ENCODE peak calls at places on chromosome 7, in nine cellular contexts. T is endodermal cell, L is Panc1, I is left lung, X is heart left ventricle, C is esophagus squamous epithelium, Y is fibroblast of lung, M is psoas muscle, V is A549. G is an unnamed sample.
A peak's percentile ranks its signal among the peaks of the same experiment; 100 is the strongest.

GRCh38 chr7:106417273-106417902 is 132.6 kb upstream of the NAMPT start:
- DNase-seq in T (no peak), Y (no peak), C (no peak), V (peak; percentile 16), M (no peak), I (no peak), X (no peak), L (no peak), G (no peak)

GRCh38 chr7:40300146-40300655 is 165.4 kb downstream of the SUGCT start:
- DNase-seq in M (no peak), C (no peak), T (no peak), I (no peak), Y (no peak), V (no peak), X (no peak), L (no peak), G (no peak)

GRCh38 chr7:19268737-19269136 is 123.5 kb upstream of the FERD3L start:
- DNase-seq in T (no peak), I (no peak), X (no peak), V (no peak), M (no peak), C (no peak), L (no peak), Y (peak; percentile 50), G (no peak)

GRCh38 chr7:44811571-44811970 is 15.1 kb downstream of the PPIA start:
- DNase-seq in Y (no peak), C (no peak), L (no peak), I (no peak), V (no peak), T (no peak), M (no peak), X (no peak), G (no peak)

GRCh38 chr7:101814996-101815825 is 2.2 kb upstream of the CUX1 start:
- DNase-seq in X (peak; percentile 51), L (no peak), V (peak; percentile 69), Y (peak; percentile 25), M (peak; percentile 42), T (peak; percentile 89), I (peak; percentile 91), C (no peak), G (peak; percentile 56)

GRCh38 chr7:5591547-5591899 is 167.9 kb upstream of the TNRC18 start:
- DNase-seq in T (peak; percentile 85), C (no peak), I (no peak), M (no peak), L (no peak), V (peak; percentile 66), X (no peak), Y (peak; percentile 62), G (peak; percentile 71)

GRCh38 chr7:42972703-42973500 is 40.7 kb downstream of the MRPL32 start:
- DNase-seq in L (no peak), M (peak; percentile 27), I (no peak), T (no peak), X (peak; percentile 62), Y (peak; percentile 100), V (peak; percentile 48), C (no peak), G (no peak)

GRCh38 chr7:73532224-73532623 is 10.1 kb upstream of the BAZ1B start:
- DNase-seq in Y (no peak), I (no peak), T (no peak), X (no peak), M (no peak), L (no peak), C (no peak), V (no peak), G (no peak)

GRCh38 chr7:116661741-116662329 is 10.2 kb upstream of the MET start:
- DNase-seq in L (no peak), X (no peak), M (no peak), Y (no peak), T (no peak), C (no peak), V (no peak), I (no peak), G (peak; percentile 34)

GRCh38 chr7:66720571-66720970 is 20.0 kb upstream of the RABGEF1 start:
- DNase-seq in I (no peak), M (no peak), X (no peak), C (no peak), Y (no peak), L (no peak), T (no peak), V (no peak), G (no peak)

GRCh38 chr7:5797716-5798115 is 16.3 kb upstream of the RNF216 start:
- DNase-seq in C (no peak), L (no peak), M (no peak), Y (no peak), T (no peak), V (no peak), X (no peak), I (no peak), G (no peak)

GRCh38 chr7:123366991-123367390 is 167.2 kb upstream of the SLC13A1 start:
- DNase-seq in C (no peak), X (no peak), L (no peak), Y (no peak), M (no peak), T (no peak), V (no peak), I (no peak), G (no peak)

GRCh38 chr7:6164010-6164409 is 108.4 kb downstream of the CYTH3 start:
- DNase-seq in Y (no peak), L (no peak), C (no peak), V (no peak), X (no peak), I (no peak), M (no peak), T (no peak), G (no peak)

GRCh38 chr7:7641129-7641663 is 644 bp downstream of the UMAD1 start:
- DNase-seq in M (no peak), X (no peak), Y (peak; percentile 23), C (no peak), V (peak; percentile 24), I (no peak), L (no peak), T (no peak), G (no peak)

GRCh38 chr7:44447874-44448425 is 42.5 kb downstream of the NUDCD3 start:
- DNase-seq in L (no peak), C (no peak), M (no peak), Y (no peak), T (no peak), X (no peak), I (no peak), V (no peak), G (no peak)

GRCh38 chr7:159142204-159142603 is 2.5 kb downstream of the VIPR2 start:
- DNase-seq in V (no peak), C (no peak), X (no peak), I (no peak), T (peak; percentile 50), L (no peak), Y (no peak), M (no peak), G (no peak)

GRCh38 chr7:159145544-159145891 is 851 bp upstream of the VIPR2 start:
- DNase-seq in C (no peak), Y (no peak), M (no peak), I (no peak), X (no peak), L (no peak), V (no peak), T (no peak), G (no peak)

GRCh38 chr7:159142730-159143129 is 1.9 kb downstream of the VIPR2 start:
- DNase-seq in I (no peak), L (no peak), M (no peak), V (no peak), T (peak; percentile 48), Y (no peak), X (no peak), C (no peak), G (no peak)

GRCh38 chr7:159144756-159145543 is at the start of gene VIPR2:
- DNase-seq in I (no peak), Y (no peak), X (no peak), M (peak; percentile 46), V (no peak), L (no peak), T (peak; percentile 83), C (no peak), G (peak; percentile 57)

DNA sequence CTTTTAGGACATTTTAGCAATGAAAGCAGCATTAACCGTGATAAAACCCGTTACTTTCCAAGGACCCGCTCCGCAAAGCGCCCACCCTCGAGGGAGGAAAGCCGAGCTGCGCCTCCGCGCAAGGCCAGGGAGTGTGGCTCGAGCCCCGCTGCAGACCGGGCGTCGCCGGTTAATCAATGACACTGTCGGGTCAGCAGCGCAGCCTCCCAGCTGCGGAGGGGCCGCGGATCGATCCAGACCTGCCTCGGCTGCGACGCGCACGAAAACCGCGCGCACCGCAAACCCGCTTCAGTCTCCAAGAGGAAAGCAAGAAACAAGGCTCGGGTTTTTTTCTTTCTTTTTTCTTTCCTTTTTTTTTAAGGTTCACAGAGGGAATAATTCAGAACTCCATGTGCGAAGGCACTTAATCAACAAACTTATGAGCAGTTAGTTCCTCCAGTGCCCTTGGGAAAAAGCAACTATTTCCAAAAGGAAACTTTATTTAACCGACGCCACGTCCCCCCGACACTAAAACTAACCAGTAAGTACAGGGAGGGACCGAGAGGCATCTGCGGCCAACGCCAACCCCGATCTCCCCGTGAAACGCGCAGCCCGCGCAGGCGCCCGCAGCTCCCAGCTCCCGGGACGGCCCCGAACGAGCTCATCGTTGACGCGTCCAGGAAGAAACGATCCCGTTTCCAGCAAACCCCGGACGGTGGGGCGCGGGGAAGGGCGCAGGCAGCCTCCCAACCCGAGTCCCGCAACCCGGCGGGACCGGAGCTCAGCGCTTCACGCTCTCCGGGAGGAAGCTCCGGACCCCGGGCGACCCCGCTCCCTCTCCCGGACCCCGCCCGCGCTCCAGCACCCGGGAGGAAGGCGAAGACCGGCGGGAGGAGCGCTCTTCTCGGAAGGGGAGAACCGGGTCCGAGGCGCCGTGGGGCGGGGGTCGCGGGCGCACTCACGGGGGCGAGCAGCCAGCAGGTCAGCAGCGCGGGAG is 599 bp downstream of the VIPR2 start:
- DNase-seq in L (no peak), T (peak; percentile 75), M (peak; percentile 26), Y (no peak), X (peak; percentile 51), C (no peak), V (no peak), I (no peak), G (peak; percentile 80)
- H3K4me1 ChIP-seq in L (no peaks in the 10 kb centered on the region), T (peaks cover 4% of the 10 kb centered on the region), M (peaks cover 5% of the 10 kb centered on the region), Y (no peaks in the 10 kb centered on the region), X (peaks cover 19% of the 10 kb centered on the region), C (peaks cover 27% of the 10 kb centered on the region), V (no peaks in the 10 kb centered on the region), I (peaks cover 20% of the 10 kb centered on the region), G (peaks cover 42% of the 10 kb centered on the region)

GRCh38 chr7:155797262-155798250 is 14.7 kb downstream of the SHH start:
- DNase-seq in I (peak; percentile 49), C (no peak), Y (no peak), T (no peak), M (no peak), V (no peak), L (no peak), X (peak; percentile 11), G (no peak)
- TF ChIP-seq CTCF in I (no peak), C (no peak), Y (no peak), T (no peak), M (no peak), V (no peak), L (no peak), X (no peak), G (no peak)

GRCh38 chr7:131010714-131011436 is 276.9 kb upstream of the KLF14 start:
- DNase-seq in M (no peak), L (no peak), X (no peak), C (no peak), T (no peak), V (no peak), I (no peak), Y (peak; percentile 84), G (no peak)
- H3K4me1 ChIP-seq in M (peaks cover 86% of the 10 kb centered on the region), L (peaks cover 76% of the 10 kb centered on the region), X (peaks cover 58% of the 10 kb centered on the region), C (peaks cover 94% of the 10 kb centered on the region), T (no peaks in the 10 kb centered on the region), V (peaks cover 97% of the 10 kb centered on the region), I (peaks cover 97% of the 10 kb centered on the region), Y (peaks cover 45% of the 10 kb centered on the region), G (peaks cover 5% of the 10 kb centered on the region)

GRCh38 chr7:14071045-14071444 is 81.6 kb upstream of the ETV1 start:
- DNase-seq in T (no peak), C (no peak), I (no peak), X (no peak), Y (no peak), M (no peak), L (no peak), V (no peak), G (no peak)
- TF ChIP-seq CTCF in T (no peak), C (no peak), I (no peak), X (no peak), Y (no peak), M (no peak), L (no peak), V (no peak), G (no peak)

G was measured in neural progenitor cell.